ENCODE peak calls at places on chromosomes 2 and 18, in four cellular contexts. M, B, P and R are unnamed samples.

GRCh38 chr2:213723051-213723560 is 438.8 kb downstream of the SPAG16 start:
- DNase-seq in M (no peak), B (no peak), P (no peak), R (no peak)

GRCh38 chr2:238501311-238501710 is 74.6 kb downstream of the ASB1 start:
- DNase-seq in P (no peak), M (no peak), B (no peak), R (no peak)

GRCh38 chr18:31454066-31454708 is 6.6 kb downstream of the DSG3 start:
- DNase-seq in M (peak), P (no peak), B (no peak), R (no peak)

GRCh38 chr2:235698028-235698427 is 204.2 kb downstream of the AGAP1 start:
- DNase-seq in M (peak), P (no peak), B (no peak), R (no peak)

GRCh38 chr2:103496850-103497249 is 735.0 kb downstream of the TMEM182 start:
- DNase-seq in M (no peak), P (no peak), B (no peak), R (no peak)

GRCh38 chr2:18651842-18652774 is 62.7 kb upstream of the NT5C1B start:
- DNase-seq in M (peak), P (peak), B (no peak), R (no peak)

GRCh38 chr2:149329470-149330126 is 789 bp upstream of the LYPD6 start:
- DNase-seq in B (no peak), M (peak), P (no peak), R (peak)

GRCh38 chr2:9422321-9423099 is 818 bp downstream of the ITGB1BP1 start:
- DNase-seq in B (no peak), M (peak), P (no peak), R (peak)

GRCh38 chr2:115083711-115084110 is 641.3 kb downstream of the DPP10 start:
- DNase-seq in P (no peak), M (no peak), B (no peak), R (no peak)

GRCh38 chr2:115084446-115084845 is 642.0 kb downstream of the DPP10 start:
- DNase-seq in B (no peak), P (no peak), M (no peak), R (no peak)

GRCh38 chr2:115077594-115077993 is 635.2 kb downstream of the DPP10 start:
- DNase-seq in M (no peak), P (no peak), B (no peak), R (no peak)

GRCh38 chr2:115083216-115083615 is 640.8 kb downstream of the DPP10 start:
- DNase-seq in P (no peak), B (no peak), M (no peak), R (no peak)
- TF ChIP-seq CTCF in P (no peak), B (no peak), M (no peak), R (no peak)

GRCh38 chr2:175947073-175947472 is 55.0 kb downstream of the LNPK start:
- DNase-seq in M (no peak), P (no peak), B (no peak), R (no peak)
- TF ChIP-seq CTCF in M (no peak), P (no peak), B (no peak), R (no peak)

GRCh38 chr2:14656146-14656545 is 23.6 kb downstream of the LRATD1 start:
- DNase-seq in M (no peak), B (no peak), P (no peak), R (no peak)
- TF ChIP-seq CTCF in M (no peak), B (no peak), P (no peak), R (no peak)

GRCh38 chr2:202056611-202057010 is 16.4 kb upstream of the KIAA2012 start:
- DNase-seq in M (peak), P (no peak), B (no peak), R (no peak)
- TF ChIP-seq CTCF in M (peak), P (no peak), B (peak), R (no peak)

DNA sequence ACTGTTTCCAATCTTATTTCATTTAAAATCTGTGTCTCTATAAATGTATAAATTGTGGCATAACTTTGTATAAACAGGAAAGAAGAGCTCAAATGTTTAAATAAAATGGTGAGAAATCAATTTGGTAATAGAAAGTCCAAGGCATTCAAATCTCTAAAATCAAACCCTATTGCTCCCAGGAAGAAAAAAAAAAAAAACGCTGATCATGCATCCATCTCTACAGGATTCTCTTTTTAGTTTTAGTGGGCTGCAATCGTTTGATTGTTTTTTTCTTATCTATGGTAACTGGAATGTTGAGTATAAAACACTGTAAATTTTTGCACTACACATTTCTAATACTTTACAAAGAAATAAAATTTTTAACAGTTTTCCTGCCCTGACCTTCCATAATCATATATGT is 75.6 kb downstream of the NCKAP1 start:
- DNase-seq in B (no peak), P (no peak), M (no peak), R (no peak)
- TF ChIP-seq CTCF in B (no peak), P (no peak), M (no peak), R (no peak)

GRCh38 chr2:69914235-69915049 is 467 bp upstream of the MXD1 start:
- DNase-seq in B (peak), M (peak), P (peak), R (peak)
- TF ChIP-seq CTCF in B (peak), M (no peak), P (peak), R (peak)

GRCh38 chr2:209578394-209579006 is 154.7 kb downstream of the MAP2 start:
- DNase-seq in M (no peak), P (no peak), B (no peak), R (no peak)

GRCh38 chr2:209579236-209579749 is 155.4 kb downstream of the MAP2 start:
- DNase-seq in P (no peak), M (no peak), B (no peak), R (no peak)

GRCh38 chr2:209574515-209574914 is 150.7 kb downstream of the MAP2 start:
- DNase-seq in M (no peak), P (no peak), B (no peak), R (no peak)

DNA sequence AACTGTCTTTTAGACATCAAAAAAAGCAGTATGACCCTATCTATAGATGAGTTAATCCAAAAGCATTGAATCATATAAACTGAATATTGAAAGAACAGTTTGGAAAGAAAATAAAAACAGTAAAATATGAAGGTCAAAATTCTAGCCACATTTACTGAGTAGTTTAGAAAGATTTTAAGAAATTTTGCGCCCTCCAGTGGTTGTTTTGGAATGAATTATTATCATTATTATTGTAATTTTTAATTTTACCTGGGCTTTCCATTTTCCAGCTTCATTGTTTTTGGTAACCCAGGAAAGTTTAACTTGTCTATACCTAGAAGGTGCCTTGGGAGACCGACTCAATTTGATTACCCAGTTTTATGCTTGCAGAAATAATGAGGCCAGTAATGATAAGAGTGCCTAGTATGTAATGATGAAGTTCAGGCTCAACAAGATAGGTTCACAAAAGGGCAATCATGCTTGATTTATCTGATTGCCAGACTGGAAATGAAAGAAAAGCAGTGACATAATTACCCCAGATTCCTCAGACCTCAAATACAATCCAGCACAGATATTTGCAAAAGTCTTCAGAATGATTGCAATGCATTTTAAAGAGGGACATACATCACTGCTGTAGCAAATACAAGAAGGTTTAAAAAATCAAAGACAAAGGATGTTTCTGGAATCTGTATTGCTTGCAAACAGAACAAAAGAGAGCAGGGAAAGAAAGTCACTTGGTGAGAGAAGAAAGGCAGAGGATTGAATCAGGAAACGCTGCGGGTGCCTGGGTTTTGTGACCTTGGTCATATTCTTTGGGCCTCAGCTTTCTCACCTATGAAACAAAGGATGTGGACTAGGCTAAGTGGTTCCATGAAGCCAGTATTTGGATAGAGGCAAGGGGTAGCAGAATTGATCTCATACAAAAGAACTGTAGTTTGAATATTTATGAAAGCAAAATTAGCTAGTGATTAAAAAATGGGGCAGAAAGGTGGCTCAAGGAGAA is 153.8 kb downstream of the MAP2 start:
- DNase-seq in M (peak), P (no peak), B (no peak), R (no peak)
- TF ChIP-seq CTCF in M (peak), P (no peak), B (no peak), R (no peak)

GRCh38 chr18:35379421-35379820 is 2.3 kb upstream of the ZNF396 start:
- DNase-seq in M (no peak), B (no peak), P (no peak), R (no peak)
- TF ChIP-seq CTCF in M (no peak), B (no peak), P (no peak), R (no peak)